ENCODE peak calls at places on chromosomes 11 and 22, in four cellular contexts. One of them, this sample, is unnamed.

GRCh38 chr11:112292785-112293407 is 32.2 kb upstream of the PLET1 start:
- DNase-seq in uterus: no peak
- DNase-seq in stomach: peak; percentile 44
- DNase-seq in psoas muscle: no peak
- DNase-seq in this sample: no peak

GRCh38 chr11:44561275-44561781 is 4.1 kb upstream of the CD82 start:
- DNase-seq in uterus: no peak
- DNase-seq in stomach: no peak
- DNase-seq in psoas muscle: no peak
- DNase-seq in this sample: no peak

GRCh38 chr11:65858354-65859133 is 564 bp upstream of the CFL1 start:
- DNase-seq in psoas muscle: no peak
- DNase-seq in uterus: no peak
- DNase-seq in stomach: no peak
- DNase-seq in this sample: no peak

GRCh38 chr22:46317646-46318045 is 17.9 kb upstream of the TRMU start:
- DNase-seq in uterus: no peak
- DNase-seq in psoas muscle: no peak
- DNase-seq in stomach: no peak
- DNase-seq in this sample: no peak

GRCh38 chr11:94149435-94149834 is 20.8 kb downstream of the PANX1 start:
- DNase-seq in psoas muscle: no peak
- DNase-seq in stomach: no peak
- DNase-seq in uterus: no peak
- DNase-seq in this sample: no peak

GRCh38 chr11:100827934-100828661 is 141.0 kb downstream of the ARHGAP42 start:
- DNase-seq in stomach: no peak
- DNase-seq in uterus: no peak
- DNase-seq in psoas muscle: no peak
- DNase-seq in this sample: no peak

GRCh38 chr22:38097058-38097457 is 13.1 kb upstream of the SLC16A8 start:
- DNase-seq in psoas muscle: no peak
- DNase-seq in stomach: no peak
- DNase-seq in uterus: no peak
- DNase-seq in this sample: no peak

GRCh38 chr11:87597696-87598095 is 560.0 kb downstream of the TMEM135 start:
- DNase-seq in stomach: no peak
- DNase-seq in psoas muscle: no peak
- DNase-seq in uterus: no peak
- DNase-seq in this sample: no peak

DNA sequence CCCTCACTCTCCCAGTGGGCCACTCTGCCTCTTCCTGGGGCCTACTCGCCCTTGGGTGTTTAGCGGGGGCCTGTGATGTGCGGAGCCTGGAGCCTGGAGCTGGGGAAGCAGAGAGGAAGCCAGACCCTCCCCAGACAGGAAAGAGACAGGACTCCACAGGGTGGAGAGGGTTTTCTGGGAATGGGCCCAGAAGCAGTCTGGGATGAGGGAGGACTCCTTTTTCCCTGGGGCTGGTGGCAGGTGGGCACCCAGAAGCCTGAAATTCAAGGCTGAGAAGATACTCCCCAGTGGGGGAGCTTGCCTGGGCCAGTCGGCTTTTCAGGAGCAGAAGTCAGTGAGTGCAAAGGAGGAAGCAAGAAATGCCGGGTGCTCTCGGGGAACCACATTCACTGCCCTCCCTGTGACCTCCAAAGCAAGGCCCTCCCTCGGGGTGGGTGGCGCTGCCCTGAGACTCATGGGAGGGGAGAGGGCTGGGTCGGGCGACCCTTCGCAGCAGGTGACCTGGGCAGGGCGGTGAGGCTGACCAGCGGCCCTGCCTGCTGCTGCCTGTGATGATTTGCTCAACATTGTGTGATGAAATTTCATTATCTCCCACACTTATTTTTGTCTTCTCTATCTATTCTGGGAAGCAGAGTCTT is 1377.4 kb downstream of the BRD1 start:
- DNase-seq in psoas muscle: no peak
- DNase-seq in uterus: no peak
- DNase-seq in stomach: no peak
- DNase-seq in this sample: no peak
- H3K27me3 ChIP-seq in psoas muscle: peaks cover 3% of the 10 kb centered on the region
- H3K27me3 ChIP-seq in uterus: no peaks in the 10 kb centered on the region
- H3K27me3 ChIP-seq in stomach: no peaks in the 10 kb centered on the region
- H3K27me3 ChIP-seq in this sample: peaks cover 72% of the 10 kb centered on the region

GRCh38 chr22:49992921-49993648 is 19.5 kb downstream of the IL17REL start:
- DNase-seq in psoas muscle: peak; percentile 63
- DNase-seq in uterus: peak; percentile 31
- DNase-seq in stomach: peak; percentile 80
- DNase-seq in this sample: peak; percentile 61

GRCh38 chr22:49994361-49995058 is 18.1 kb downstream of the IL17REL start:
- DNase-seq in psoas muscle: no peak
- DNase-seq in uterus: no peak
- DNase-seq in stomach: peak; percentile 24
- DNase-seq in this sample: no peak

GRCh38 chr22:49995059-49995412 is 17.5 kb downstream of the IL17REL start:
- DNase-seq in psoas muscle: no peak
- DNase-seq in stomach: no peak
- DNase-seq in uterus: no peak
- DNase-seq in this sample: no peak

GRCh38 chr22:49991907-49992533 is 20.5 kb downstream of the IL17REL start:
- DNase-seq in stomach: peak; percentile 10
- DNase-seq in uterus: no peak
- DNase-seq in psoas muscle: no peak
- DNase-seq in this sample: no peak

GRCh38 chr22:49993649-49994360 is 18.8 kb downstream of the IL17REL start:
- DNase-seq in uterus: no peak
- DNase-seq in psoas muscle: no peak
- DNase-seq in stomach: peak; percentile 18
- DNase-seq in this sample: no peak
- H3K4me1 ChIP-seq in uterus: no peaks in the 10 kb centered on the region
- H3K4me1 ChIP-seq in psoas muscle: peaks cover 5% of the 10 kb centered on the region
- H3K4me1 ChIP-seq in stomach: peaks cover 17% of the 10 kb centered on the region
- H3K4me1 ChIP-seq in this sample: peaks cover 7% of the 10 kb centered on the region

GRCh38 chr22:41907436-41908401 is 7.2 kb downstream of the SHISA8 start:
- DNase-seq in stomach: no peak
- DNase-seq in uterus: no peak
- DNase-seq in psoas muscle: no peak
- DNase-seq in this sample: no peak

GRCh38 chr22:41905411-41906202 is 9.3 kb downstream of the SHISA8 start:
- DNase-seq in psoas muscle: no peak
- DNase-seq in stomach: no peak
- DNase-seq in uterus: no peak
- DNase-seq in this sample: no peak

GRCh38 chr22:41904450-41905410 is 10.1 kb downstream of the SHISA8 start:
- DNase-seq in psoas muscle: no peak
- DNase-seq in stomach: no peak
- DNase-seq in uterus: no peak
- DNase-seq in this sample: no peak

GRCh38 chr22:41908409-41909289 is 6.2 kb downstream of the SHISA8 start:
- DNase-seq in stomach: no peak
- DNase-seq in psoas muscle: no peak
- DNase-seq in uterus: no peak
- DNase-seq in this sample: no peak

DNA sequence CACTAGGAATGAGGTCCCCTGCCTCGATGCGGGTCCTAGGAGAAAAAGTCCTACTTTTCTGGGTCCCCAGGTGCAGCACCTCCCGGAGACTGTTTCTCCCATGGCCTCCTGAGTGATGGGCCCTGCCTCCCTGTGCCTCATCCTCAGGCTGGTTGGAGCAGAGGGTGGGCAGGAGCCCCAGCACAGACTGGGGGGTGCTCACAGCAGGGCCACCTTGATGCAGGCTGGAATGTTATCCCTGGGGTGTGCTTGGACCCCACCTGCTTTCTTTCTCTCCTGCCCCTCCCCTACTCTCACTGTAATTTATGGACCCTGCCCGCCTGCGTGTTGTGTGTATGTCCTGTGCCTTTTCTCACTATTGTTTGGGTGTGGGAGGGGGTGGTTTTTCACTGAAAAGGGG is 8.1 kb downstream of the SHISA8 start:
- DNase-seq in stomach: no peak
- DNase-seq in psoas muscle: no peak
- DNase-seq in uterus: no peak
- DNase-seq in this sample: no peak
- H3K36me3 ChIP-seq in stomach: peaks cover 58% of the 10 kb centered on the region
- H3K36me3 ChIP-seq in psoas muscle: no peaks in the 10 kb centered on the region
- H3K36me3 ChIP-seq in uterus: no peaks in the 10 kb centered on the region
- H3K36me3 ChIP-seq in this sample: peaks cover 41% of the 10 kb centered on the region

GRCh38 chr11:292211-293121 is 3.5 kb downstream of the PGGHG start:
- DNase-seq in uterus: no peak
- DNase-seq in psoas muscle: peak; percentile 11
- DNase-seq in stomach: no peak
- DNase-seq in this sample: peak; percentile 12
- H3K27me3 ChIP-seq in uterus: no peaks in the 10 kb centered on the region
- H3K27me3 ChIP-seq in psoas muscle: peaks cover 39% of the 10 kb centered on the region
- H3K27me3 ChIP-seq in stomach: no peaks in the 10 kb centered on the region
- H3K27me3 ChIP-seq in this sample: peaks cover 39% of the 10 kb centered on the region

DNA sequence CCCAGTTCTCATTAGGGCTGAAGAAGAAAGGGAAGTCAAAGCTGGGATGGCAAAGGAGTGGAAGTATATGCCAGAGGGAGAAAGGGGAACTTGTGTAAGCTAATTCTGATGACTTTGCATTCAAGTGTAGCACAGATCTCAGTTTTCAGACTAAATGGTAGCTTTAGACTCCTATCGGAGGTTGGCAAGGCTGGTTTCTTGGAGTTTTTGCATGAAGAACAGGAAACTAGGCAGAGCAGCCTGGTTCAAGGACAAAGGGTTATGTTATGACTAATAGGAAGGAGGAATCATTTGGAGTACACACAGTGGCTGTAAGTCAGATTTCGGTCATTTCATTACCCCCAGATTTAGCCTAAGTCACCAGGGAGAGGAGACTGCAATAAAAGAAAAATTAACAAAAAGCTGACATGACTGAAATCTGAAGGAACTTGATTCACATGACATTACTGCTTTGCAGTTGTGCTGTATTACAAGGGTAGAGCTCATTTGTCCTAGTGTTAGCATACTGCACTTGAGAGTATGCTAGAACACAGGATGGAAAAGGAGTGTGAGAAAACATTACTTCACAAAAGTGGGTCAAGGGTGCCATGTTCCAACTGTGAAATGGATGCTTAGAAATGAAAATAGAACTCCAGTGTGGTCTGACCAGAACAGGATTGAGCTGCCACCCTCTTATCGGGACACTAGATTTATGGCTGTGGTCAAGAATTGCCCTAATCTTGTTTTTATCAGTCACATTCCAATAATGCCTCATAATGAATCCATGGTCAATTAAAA is 23.6 kb downstream of the ADM start:
- DNase-seq in psoas muscle: no peak
- DNase-seq in uterus: no peak
- DNase-seq in stomach: no peak
- DNase-seq in this sample: no peak
- H3K4me1 ChIP-seq in psoas muscle: peaks cover 21% of the 10 kb centered on the region
- H3K4me1 ChIP-seq in uterus: peaks cover 9% of the 10 kb centered on the region
- H3K4me1 ChIP-seq in stomach: peaks cover 53% of the 10 kb centered on the region
- H3K4me1 ChIP-seq in this sample: peaks cover 47% of the 10 kb centered on the region

DNA sequence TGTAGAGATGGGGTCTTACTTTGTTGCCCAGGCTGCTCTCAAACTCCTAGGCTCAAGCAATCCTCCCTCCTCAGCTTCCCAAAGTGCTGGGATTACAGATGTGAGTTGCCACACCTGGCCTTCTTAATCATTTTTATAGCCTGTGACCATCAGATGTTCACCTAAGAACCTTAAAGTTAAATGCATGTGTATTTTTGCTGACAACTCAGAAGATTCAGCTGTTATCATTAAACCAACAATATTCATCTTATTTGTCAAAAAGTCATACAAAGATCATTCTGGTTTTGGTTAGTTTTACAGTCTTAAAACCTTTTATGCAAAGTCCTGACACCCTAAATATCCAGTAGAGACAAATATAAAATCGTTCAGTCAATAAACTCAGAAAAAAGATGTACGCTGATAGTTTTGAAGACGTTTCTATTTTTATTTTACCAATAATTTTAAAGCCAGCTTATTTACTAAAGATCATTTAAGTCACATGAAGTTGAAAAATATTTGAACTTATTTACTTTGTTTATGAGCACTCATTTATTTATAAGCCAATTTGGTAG is 22.2 kb downstream of the CLDN5 start:
- DNase-seq in uterus: no peak
- DNase-seq in psoas muscle: no peak
- DNase-seq in stomach: no peak
- DNase-seq in this sample: no peak
- H3K36me3 ChIP-seq in uterus: no peaks in the 10 kb centered on the region
- H3K36me3 ChIP-seq in psoas muscle: no peaks in the 10 kb centered on the region
- H3K36me3 ChIP-seq in stomach: no peaks in the 10 kb centered on the region
- H3K36me3 ChIP-seq in this sample: no peaks in the 10 kb centered on the region

GRCh38 chr11:118161786-118162185 is 9.2 kb upstream of the SCN4B start:
- DNase-seq in stomach: no peak
- DNase-seq in psoas muscle: no peak
- DNase-seq in uterus: no peak
- DNase-seq in this sample: no peak
- H3K27me3 ChIP-seq in stomach: no peaks in the 10 kb centered on the region
- H3K27me3 ChIP-seq in psoas muscle: no peaks in the 10 kb centered on the region
- H3K27me3 ChIP-seq in uterus: no peaks in the 10 kb centered on the region
- H3K27me3 ChIP-seq in this sample: peaks cover 8% of the 10 kb centered on the region

DNA sequence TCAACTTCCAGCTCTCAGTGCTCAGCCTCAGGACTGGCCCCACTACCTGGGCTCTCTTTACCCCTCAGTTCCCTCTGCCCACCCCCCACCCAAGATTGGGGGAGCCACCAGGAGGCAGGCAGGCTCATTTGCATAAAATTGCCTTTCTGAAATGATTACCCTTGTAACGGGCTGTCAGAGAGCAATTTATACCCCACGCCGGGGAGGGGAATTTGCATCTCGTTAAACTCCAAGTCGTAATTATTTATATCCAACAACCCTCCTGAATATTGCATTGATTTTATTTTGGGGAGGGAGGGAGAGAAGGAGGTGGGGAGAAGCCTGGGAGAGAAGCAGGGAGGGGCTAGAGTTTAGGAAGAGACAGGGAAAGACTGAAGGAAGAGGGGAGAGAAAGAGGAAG is 8.3 kb downstream of the NRXN2 start:
- DNase-seq in psoas muscle: no peak
- DNase-seq in uterus: no peak
- DNase-seq in stomach: no peak
- DNase-seq in this sample: no peak
- H3K4me1 ChIP-seq in psoas muscle: no peaks in the 10 kb centered on the region
- H3K4me1 ChIP-seq in uterus: no peaks in the 10 kb centered on the region
- H3K4me1 ChIP-seq in stomach: peaks cover 32% of the 10 kb centered on the region
- H3K4me1 ChIP-seq in this sample: peaks cover 8% of the 10 kb centered on the region

GRCh38 chr22:19852177-19852781 is 2.4 kb downstream of the GNB1L start:
- DNase-seq in stomach: no peak
- DNase-seq in psoas muscle: no peak
- DNase-seq in uterus: no peak
- DNase-seq in this sample: no peak

GRCh38 chr22:19855504-19856409 is 1.1 kb upstream of the GNB1L start:
- DNase-seq in stomach: peak; percentile 56
- DNase-seq in psoas muscle: peak; percentile 66
- DNase-seq in uterus: peak; percentile 63
- DNase-seq in this sample: no peak

GRCh38 chr22:19854778-19855503 is at the start of the genes GNB1L and RTL10:
- DNase-seq in uterus: peak; percentile 98
- DNase-seq in stomach: peak; percentile 99
- DNase-seq in psoas muscle: peak; percentile 98
- DNase-seq in this sample: peak; percentile 98

GRCh38 chr22:19853058-19853878 is 1.4 kb downstream of the GNB1L start:
- DNase-seq in psoas muscle: no peak
- DNase-seq in stomach: no peak
- DNase-seq in uterus: no peak
- DNase-seq in this sample: no peak

GRCh38 chr22:19853879-19854777 is 546 bp downstream of the GNB1L start:
- DNase-seq in psoas muscle: no peak
- DNase-seq in stomach: peak; percentile 25
- DNase-seq in uterus: no peak
- DNase-seq in this sample: no peak
- H3K36me3 ChIP-seq in psoas muscle: peaks cover 3% of the 10 kb centered on the region
- H3K36me3 ChIP-seq in stomach: peaks cover 28% of the 10 kb centered on the region
- H3K36me3 ChIP-seq in uterus: no peaks in the 10 kb centered on the region
- H3K36me3 ChIP-seq in this sample: peaks cover 30% of the 10 kb centered on the region